ENCODE peak calls at places on chromosomes 4 and X, in five cellular contexts. X is mesenchymal stem cell, V is HCT116, M is IMR-90, I is colonic mucosa. T is an unnamed sample.

GRCh38 chr4:101169044-101170014 is 178.0 kb downstream of the PPP3CA start:
- DNase-seq in I (peak; percentile 81), V (peak; percentile 84), X (peak; percentile 71), M (peak; percentile 65), T (peak; percentile 60)

GRCh38 chr4:114386637-114387233 is 211.9 kb upstream of the UGT8 start:
- DNase-seq in M (peak; percentile 60), X (peak; percentile 51), I (no peak), V (peak; percentile 38), T (peak; percentile 17)

GRCh38 chrX:11558972-11559371 is 106.7 kb downstream of the ARHGAP6 start:
- DNase-seq in V (peak; percentile 15), M (no peak), X (peak; percentile 6), I (peak; percentile 23), T (no peak)

GRCh38 chrX:109774706-109775105 is 41.6 kb upstream of the ACSL4 start:
- DNase-seq in X (peak; percentile 76), M (peak; percentile 77), V (no peak), I (no peak), T (no peak)

GRCh38 chr4:53321151-53321987 is 44.5 kb downstream of the SCFD2 start:
- DNase-seq in V (peak; percentile 26), I (no peak), M (peak; percentile 86), X (peak; percentile 86), T (no peak)

GRCh38 chr4:12723849-12724447 is 760.2 kb downstream of the RAB28 start:
- DNase-seq in X (peak; percentile 3), V (no peak), M (no peak), I (no peak), T (no peak)

GRCh38 chr4:24537025-24537424 is 47.3 kb downstream of the DHX15 start:
- DNase-seq in I (no peak), M (no peak), V (no peak), X (no peak), T (no peak)

GRCh38 chrX:57904481-57904880 is 5.8 kb downstream of the ZXDA start:
- DNase-seq in I (no peak), M (no peak), X (no peak), V (no peak), T (no peak)

GRCh38 chrX:111284615-111285294 is 14.5 kb upstream of the CAPN6 start:
- DNase-seq in I (no peak), M (no peak), X (no peak), V (no peak), T (no peak)

GRCh38 chrX:940691-941090 is 271.8 kb downstream of the CRLF2 start:
- DNase-seq in I (no peak), M (no peak), V (no peak), X (no peak), T (no peak)

GRCh38 chr4:89836031-89836777 is 757 bp downstream of the SNCA start:
- DNase-seq in I (no peak), M (no peak), V (no peak), X (peak; percentile 39), T (peak; percentile 27)

GRCh38 chr4:148852092-148852699 is 410.0 kb upstream of the NR3C2 start:
- DNase-seq in M (no peak), X (no peak), I (no peak), V (no peak), T (no peak)

GRCh38 chr4:137881641-137882040 is 349.3 kb upstream of the PCDH18 start:
- DNase-seq in X (no peak), M (no peak), I (no peak), V (no peak), T (no peak)

GRCh38 chr4:32010221-32010620 is 1290.1 kb downstream of the PCDH7 start:
- DNase-seq in M (no peak), V (no peak), I (no peak), X (peak; percentile 7), T (no peak)

GRCh38 chrX:38881066-38881465 is 79.8 kb downstream of the MID1IP1 start:
- DNase-seq in I (no peak), X (no peak), M (no peak), V (no peak), T (no peak)

GRCh38 chr4:6910960-6911874 is 1.6 kb downstream of the TBC1D14 start:
- DNase-seq in I (no peak), X (no peak), M (no peak), V (no peak), T (no peak)

GRCh38 chr4:105092356-105092755 is 54.3 kb upstream of the TET2 start:
- DNase-seq in V (no peak), I (peak; percentile 34), M (peak; percentile 85), X (no peak), T (no peak)

GRCh38 chr4:95256108-95256835 is 292.5 kb downstream of the UNC5C start:
- DNase-seq in X (peak; percentile 64), I (no peak), M (peak; percentile 48), V (no peak), T (no peak)

GRCh38 chr4:95250544-95251137 is 298.1 kb downstream of the UNC5C start:
- DNase-seq in M (no peak), V (no peak), X (no peak), I (no peak), T (no peak)

GRCh38 chr4:95251568-95251967 is 297.2 kb downstream of the UNC5C start:
- DNase-seq in I (no peak), M (no peak), V (no peak), X (no peak), T (no peak)

DNA sequence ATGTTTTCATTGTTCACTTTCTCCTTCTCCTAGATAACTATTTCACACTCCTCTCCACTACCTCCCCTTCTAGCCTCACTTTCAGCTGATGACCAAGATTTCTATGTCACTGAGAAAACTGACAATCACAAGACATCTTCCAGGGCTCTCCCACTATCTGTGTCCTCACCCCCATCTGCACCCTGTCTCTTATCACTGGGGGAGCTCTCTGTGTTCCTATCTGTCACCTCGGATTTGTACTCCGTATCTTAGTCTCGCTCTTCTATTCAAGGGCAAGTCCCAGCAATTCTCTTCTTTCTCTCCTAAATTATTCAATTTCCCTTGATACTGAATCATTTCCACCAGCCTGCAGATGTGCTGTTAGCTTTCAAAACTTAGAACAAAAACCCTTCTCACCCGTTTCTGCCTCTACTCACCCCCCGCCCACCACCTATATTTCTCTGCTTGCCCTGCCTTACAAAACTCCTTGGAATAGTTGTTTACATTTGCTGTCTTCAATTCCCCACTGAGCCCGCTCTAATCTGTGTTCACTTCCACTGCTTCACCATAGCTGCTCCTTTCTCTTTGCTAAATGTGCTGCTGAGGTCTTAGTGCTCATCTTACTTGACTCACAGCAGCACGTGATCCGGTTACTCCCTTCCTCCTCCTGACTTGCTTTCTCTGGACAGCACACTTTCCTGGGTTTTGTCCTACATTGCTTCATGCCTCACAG is 293.2 kb downstream of the UNC5C start:
- DNase-seq in I (no peak), V (no peak), M (peak; percentile 77), X (peak; percentile 91), T (no peak)
- H3K9ac ChIP-seq in I (no peak overlapping the region), V (no peak overlapping the region), M (no peak overlapping the region), X (peak overlapping the region; percentile 51), T (no peak overlapping the region)

GRCh38 chrX:151176351-151176750 is at the start of gene GPR50:
- DNase-seq in M (no peak), I (no peak), X (no peak), V (no peak), T (no peak)
- H3K4me3 ChIP-seq in M (no peak within 1 kb of the TSS), I (no peak within 1 kb of the TSS), X (no peak within 1 kb of the TSS), V (no peak within 1 kb of the TSS), T (peak within 1 kb of the TSS; percentile 88)

DNA sequence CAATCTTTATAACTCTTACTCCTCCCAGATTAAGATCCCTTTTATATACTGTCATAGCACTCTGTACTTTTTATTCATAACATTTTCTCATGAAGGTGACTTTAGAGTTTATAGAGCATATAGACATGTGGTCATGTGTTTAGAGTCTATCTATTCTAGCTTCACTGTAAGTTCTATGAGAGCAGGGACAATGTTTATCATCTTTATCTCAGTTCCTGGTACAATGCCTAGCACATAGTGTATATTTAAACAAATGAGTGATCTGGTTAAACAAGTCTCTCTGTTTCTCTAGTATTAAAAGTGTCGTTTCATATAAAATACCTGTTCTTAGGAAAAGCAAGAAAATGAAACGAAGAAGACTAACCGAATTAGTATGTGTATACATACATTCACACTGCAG is 3.2 kb downstream of the CXCL6 start:
- DNase-seq in X (no peak), I (no peak), V (no peak), M (no peak), T (no peak)
- H3K4me1 ChIP-seq in X (peaks cover 2% of the 10 kb centered on the region), I (no peaks in the 10 kb centered on the region), V (no peaks in the 10 kb centered on the region), M (peaks cover 2% of the 10 kb centered on the region), T (no peaks in the 10 kb centered on the region)

GRCh38 chr4:152486414-152487389 is 49.2 kb downstream of the FBXW7 start:
- DNase-seq in X (peak; percentile 30), I (no peak), M (no peak), V (no peak), T (no peak)
- H3K9ac ChIP-seq in X (no peak overlapping the region), I (no peak overlapping the region), M (no peak overlapping the region), V (no peak overlapping the region), T (no peak overlapping the region)

GRCh38 chr4:71009091-71009490 is 15.6 kb downstream of the DCK start:
- DNase-seq in I (no peak), X (no peak), M (peak; percentile 72), V (no peak), T (no peak)

GRCh38 chr4:71006203-71006907 is 12.9 kb downstream of the DCK start:
- DNase-seq in X (no peak), M (no peak), V (no peak), I (no peak), T (no peak)

GRCh38 chr4:71009796-71010588 is 16.5 kb downstream of the DCK start:
- DNase-seq in M (peak; percentile 56), I (no peak), X (peak; percentile 60), V (peak; percentile 39), T (no peak)

DNA sequence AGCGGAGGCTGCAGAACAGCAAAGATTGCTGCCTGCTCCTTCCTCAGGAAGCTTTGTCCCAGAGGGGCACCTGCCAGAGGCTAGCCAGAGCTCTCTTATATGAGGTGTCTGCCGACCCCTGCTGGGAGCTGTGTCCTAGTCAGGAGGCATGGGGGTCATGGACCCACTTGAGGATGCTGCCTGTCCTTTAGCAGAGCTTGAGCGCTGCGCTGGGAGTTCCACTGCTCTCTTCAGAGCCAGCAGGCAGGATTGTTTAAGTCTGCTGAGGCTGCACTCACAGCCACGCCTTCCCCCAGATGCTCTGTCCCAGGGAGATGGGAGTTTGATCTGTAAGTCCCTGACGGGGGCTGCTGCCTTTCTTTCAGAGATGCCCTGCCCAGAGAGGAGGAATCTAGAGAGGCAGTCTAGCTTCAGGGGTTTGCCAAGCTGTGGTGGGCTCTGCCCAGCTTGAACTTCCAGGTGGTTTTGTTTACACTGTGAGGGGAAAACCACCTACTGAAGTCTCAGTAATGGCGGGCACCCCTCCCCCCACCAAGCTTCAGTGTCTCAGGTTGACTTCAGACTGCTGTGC is 10.9 kb downstream of the DCK start:
- DNase-seq in M (no peak), I (no peak), X (no peak), V (no peak), T (no peak)
- H3K4me3 ChIP-seq in M (no peak overlapping the region), I (no peak overlapping the region), X (no peak overlapping the region), V (no peak overlapping the region), T (no peak overlapping the region)

DNA sequence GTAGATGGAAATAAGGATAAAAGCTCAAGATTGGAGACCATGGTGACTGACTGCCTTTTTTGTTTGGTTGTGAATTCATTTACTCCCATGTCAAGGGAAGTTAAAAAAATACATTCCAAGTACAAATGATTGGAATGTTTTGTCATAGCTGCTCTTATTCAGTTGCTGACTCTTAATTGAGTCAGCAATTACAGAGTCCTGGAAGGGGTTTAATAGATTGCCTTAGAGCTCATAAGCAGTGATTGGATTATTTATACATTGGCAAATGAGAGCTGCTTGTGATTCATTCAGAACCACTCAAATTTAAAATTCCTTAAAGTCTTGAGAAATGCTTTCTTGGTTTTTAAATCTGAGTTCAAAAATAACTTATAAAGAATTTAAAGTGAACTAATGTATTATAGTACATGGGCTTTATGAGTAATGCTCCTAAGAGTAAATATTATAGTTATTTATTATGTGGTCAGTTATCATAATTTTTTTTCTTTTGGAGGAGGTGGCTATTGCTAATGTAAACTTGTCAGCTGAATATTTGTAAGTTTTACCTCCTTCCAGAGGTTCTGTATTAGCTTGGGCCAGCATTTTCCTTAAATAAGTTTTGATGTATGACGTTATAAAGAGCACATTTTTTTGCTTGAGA is 13.6 kb downstream of the JADE1 start:
- DNase-seq in I (no peak), V (peak; percentile 21), M (peak; percentile 98), X (peak; percentile 84), T (no peak)
- H3K4me1 ChIP-seq in I (peaks cover 4% of the 10 kb centered on the region), V (peaks cover 44% of the 10 kb centered on the region), M (peaks cover 24% of the 10 kb centered on the region), X (peaks cover 21% of the 10 kb centered on the region), T (no peaks in the 10 kb centered on the region)

T was measured in neuronal stem cell.